ENCODE peak calls at places on chromosome 20, in nine cellular contexts. J is Panc1, X is AG04450, L is hepatocyte, H is left lung, K is transverse colon, N is A673, C is A549, A is IMR-90. W is an unnamed sample. For H3K9me3, the result is how much of the 10 kb centered on the place peaks cover.

GRCh38 chr20:45407783-45408645 is at the start of gene DBNDD2:
- DNase-seq in J (no peak), X (no peak), L (no peak), H (no peak), K (no peak), N (no peak), C (no peak), A (no peak), W (no peak)

GRCh38 chr20:33124261-33124660 is 43.7 kb upstream of the BPIFA2 start:
- DNase-seq in J (no peak), X (no peak), L (no peak), H (no peak), K (no peak), N (no peak), C (no peak), A (no peak), W (no peak)

GRCh38 chr20:4041748-4042411 is 26.5 kb upstream of the RNF24 start:
- DNase-seq in J (no peak), X (no peak), L (peak), H (peak), K (peak), N (no peak), C (peak), A (peak), W (peak)

GRCh38 chr20:59015812-59016711 is 3.2 kb upstream of the TUBB1 start:
- DNase-seq in J (no peak), X (no peak), L (no peak), H (no peak), K (no peak), N (no peak), C (no peak), A (no peak), W (no peak)

GRCh38 chr20:9930142-9930541 is 91.3 kb upstream of the PAK5 start:
- DNase-seq in J (no peak), X (no peak), L (no peak), H (no peak), K (no peak), N (no peak), C (no peak), A (no peak), W (no peak)

GRCh38 chr20:4322499-4322898 is 307.1 kb upstream of the RNF24 start:
- DNase-seq in J (no peak), X (no peak), L (no peak), H (no peak), K (no peak), N (no peak), C (no peak), A (no peak), W (no peak)

GRCh38 chr20:53914861-53915458 is 155.4 kb downstream of the BCAS1 start:
- DNase-seq in J (no peak), X (no peak), L (no peak), H (no peak), K (no peak), N (peak), C (no peak), A (no peak), W (no peak)

GRCh38 chr20:62367136-62367482 is at the start of gene LAMA5:
- DNase-seq in J (no peak), X (no peak), L (peak), H (peak), K (peak), N (no peak), C (no peak), A (no peak), W (no peak)

GRCh38 chr20:46070215-46070910 is 19.4 kb downstream of the NCOA5 start:
- DNase-seq in J (no peak), X (peak), L (no peak), H (no peak), K (no peak), N (no peak), C (no peak), A (peak), W (no peak)

GRCh38 chr20:4038047-4038459 is 22.7 kb upstream of the RNF24 start:
- DNase-seq in J (no peak), X (no peak), L (peak), H (peak), K (peak), N (peak), C (no peak), A (peak), W (no peak)

GRCh38 chr20:52859156-52859887 is 112.8 kb upstream of the TSHZ2 start:
- DNase-seq in J (no peak), X (no peak), L (no peak), H (no peak), K (no peak), N (no peak), C (no peak), A (no peak), W (peak)

GRCh38 chr20:1721687-1722512 is 64.3 kb upstream of the SIRPG start:
- DNase-seq in J (no peak), X (no peak), L (no peak), H (no peak), K (peak), N (no peak), C (no peak), A (no peak), W (no peak)

GRCh38 chr20:48626226-48626937 is 201.4 kb downstream of the PREX1 start:
- DNase-seq in J (no peak), X (no peak), L (no peak), H (peak), K (no peak), N (no peak), C (no peak), A (peak), W (no peak)

GRCh38 chr20:45972500-45973183 is 639 bp upstream of the ZNF335 start:
- DNase-seq in J (no peak), X (no peak), L (no peak), H (peak), K (peak), N (no peak), C (no peak), A (no peak), W (no peak)

GRCh38 chr20:15700147-15700765 is 873.0 kb downstream of the KIF16B start:
- DNase-seq in J (no peak), X (no peak), L (no peak), H (no peak), K (no peak), N (no peak), C (no peak), A (no peak), W (no peak)

GRCh38 chr20:59019217-59019616 is at the start of gene TUBB1:
- DNase-seq in J (no peak), X (no peak), L (no peak), H (no peak), K (no peak), N (no peak), C (no peak), A (no peak), W (no peak)

GRCh38 chr20:42444799-42445198 is 744.9 kb downstream of the PTPRT start:
- DNase-seq in J (no peak), X (no peak), L (no peak), H (no peak), K (no peak), N (no peak), C (no peak), A (no peak), W (no peak)

GRCh38 chr20:62935968-62936585 is 1.9 kb upstream of the GID8 start:
- DNase-seq in J (no peak), X (no peak), L (no peak), H (no peak), K (no peak), N (no peak), C (no peak), A (no peak), W (no peak)

GRCh38 chr20:46243707-46244628 is 64.3 kb downstream of the CDH22 start:
- DNase-seq in J (no peak), X (no peak), L (no peak), H (no peak), K (no peak), N (peak), C (no peak), A (peak), W (no peak)

GRCh38 chr20:44746367-44747165 is 901 bp downstream of the KCNK15 start:
- DNase-seq in J (no peak), X (no peak), L (no peak), H (no peak), K (no peak), N (peak), C (no peak), A (no peak), W (no peak)

GRCh38 chr20:53702617-53703016 is 109.0 kb upstream of the ZNF217 start:
- DNase-seq in J (no peak), X (no peak), L (no peak), H (no peak), K (no peak), N (no peak), C (no peak), A (no peak), W (no peak)

DNA sequence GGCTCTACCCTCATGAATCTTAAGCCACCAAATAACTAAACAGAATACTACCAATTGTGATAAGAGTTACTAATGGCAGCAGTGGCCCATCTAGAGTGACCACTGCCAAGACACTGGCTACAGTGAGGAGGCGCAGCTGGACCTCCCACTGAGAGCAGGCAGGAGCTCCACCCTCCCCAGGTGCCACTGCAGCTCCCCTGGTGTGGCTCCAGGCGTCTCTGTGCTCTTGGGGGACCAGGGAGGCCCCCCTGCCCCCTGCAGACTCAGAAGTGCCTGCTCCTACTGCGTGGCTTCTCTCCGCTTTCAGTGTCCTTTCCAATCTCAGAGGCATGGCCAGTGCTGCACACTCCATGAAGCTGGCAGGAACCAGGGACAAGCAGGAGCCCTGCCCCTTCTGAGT is 23.4 kb downstream of the MC3R start:
- DNase-seq in J (no peak), X (no peak), L (no peak), H (no peak), K (no peak), N (no peak), C (no peak), A (no peak), W (no peak)
- H3K9me3 ChIP-seq in J (under half), X (under half), L (under half), H (under half), K (under half), N (under half), C (under half), A (under half), W (under half)

DNA sequence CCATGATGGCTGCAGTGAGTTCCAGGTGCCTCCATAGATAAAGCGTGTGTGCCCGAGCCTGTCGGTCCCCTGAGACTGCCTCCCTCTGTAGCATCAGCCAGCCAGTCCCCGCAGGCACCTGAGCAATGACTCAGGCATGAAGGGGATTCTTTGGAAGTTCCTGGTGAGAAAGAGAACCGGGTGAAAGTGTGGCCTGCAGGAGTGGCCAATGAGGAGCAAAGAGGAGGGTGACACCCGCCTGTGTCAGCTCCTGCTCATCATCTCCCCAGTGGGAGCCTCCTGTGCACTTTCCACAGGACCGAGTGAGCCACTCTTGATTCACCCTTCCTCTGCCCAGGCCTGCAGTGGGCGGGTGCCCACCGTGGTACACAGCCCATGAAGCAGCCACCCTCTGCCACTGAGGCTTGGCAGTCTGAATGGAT is 71.2 kb upstream of the PTPN1 start:
- DNase-seq in J (peak), X (no peak), L (peak), H (no peak), K (no peak), N (no peak), C (peak), A (peak), W (no peak)
- H3K27ac ChIP-seq in J (peak), X (peak), L (peak), H (no peak), K (peak), N (no peak), C (peak), A (peak), W (peak)

DNA sequence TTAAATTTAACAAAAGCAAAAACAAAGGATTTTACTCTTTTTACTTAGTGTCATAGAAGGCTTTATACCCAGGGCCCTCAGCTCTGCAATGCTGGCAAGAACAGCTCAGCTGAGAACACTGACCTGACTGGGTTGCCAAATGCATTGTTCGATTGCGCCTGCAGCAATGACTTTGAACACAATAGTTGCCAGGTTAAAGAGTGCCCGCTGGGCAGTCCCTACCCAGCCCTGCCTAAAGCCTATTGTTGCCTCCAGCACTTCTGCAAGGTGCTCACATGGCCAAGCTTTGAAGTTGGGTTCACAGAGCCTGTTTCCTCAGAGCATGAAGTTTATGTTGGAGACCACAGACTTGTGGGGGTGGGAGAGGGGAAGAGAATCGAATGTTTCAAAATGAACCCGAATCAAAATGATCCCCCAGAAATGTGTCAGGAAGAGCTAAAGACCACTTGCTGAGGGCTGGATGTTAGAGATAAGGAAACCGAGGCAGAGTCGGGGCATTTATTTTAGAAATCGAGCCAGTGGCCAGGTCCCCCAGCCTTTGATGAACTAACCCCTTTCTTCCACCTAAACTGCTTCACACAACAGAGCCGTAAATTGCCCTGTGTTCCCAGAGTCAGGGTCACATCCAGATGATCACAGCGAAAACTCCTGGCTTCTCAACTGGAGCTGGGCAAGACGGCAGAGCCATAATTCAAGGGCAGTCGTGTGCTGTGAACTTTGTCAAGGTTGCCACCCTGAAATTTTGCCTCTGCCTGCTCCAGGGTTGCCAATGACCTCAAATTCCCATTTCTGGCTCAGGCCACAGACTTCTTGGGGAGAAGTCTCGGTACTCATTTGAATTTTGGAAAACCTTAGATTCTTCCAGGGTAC is 55.0 kb downstream of the FOXA2 start:
- DNase-seq in J (no peak), X (no peak), L (no peak), H (no peak), K (no peak), N (no peak), C (no peak), A (no peak), W (no peak)
- TF ChIP-seq CTCF in J (no peak), X (no peak), L (no peak), H (no peak), K (no peak), N (no peak), C (no peak), A (no peak), W (no peak)

DNA sequence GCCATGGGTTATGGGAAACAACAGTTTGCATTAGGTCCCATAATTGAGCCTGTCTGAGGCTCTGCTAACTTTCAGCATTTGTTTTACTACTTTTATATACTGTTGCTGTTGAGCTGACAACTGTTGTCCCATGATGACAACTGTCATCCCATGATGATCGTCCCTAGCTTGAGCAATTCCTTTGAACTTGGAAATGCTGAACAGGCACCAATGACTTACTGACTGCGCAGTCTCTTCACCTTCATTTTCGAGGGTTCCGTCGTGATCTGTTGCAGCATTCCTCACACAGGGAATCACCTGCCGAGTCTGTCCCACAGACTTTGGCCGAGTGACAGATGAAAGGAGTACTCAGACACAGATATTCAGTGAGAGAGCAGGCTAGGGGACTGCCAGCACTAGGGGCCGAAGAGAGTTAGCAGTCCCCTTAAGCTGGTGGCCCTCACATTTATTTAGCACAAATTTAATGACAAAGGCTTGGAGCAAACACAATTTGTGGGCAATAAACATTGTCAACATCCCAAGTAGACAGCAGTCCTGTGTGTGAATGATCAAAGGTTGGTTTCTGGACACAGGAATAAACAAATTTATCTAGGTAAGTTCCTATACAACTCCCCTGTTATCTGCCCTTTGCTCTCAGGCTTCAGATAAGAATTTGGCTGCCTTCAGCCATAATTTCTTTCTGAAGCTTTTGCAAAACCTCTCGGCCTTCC is 10.0 kb upstream of the TBC1D20 start:
- DNase-seq in J (no peak), X (no peak), L (no peak), H (no peak), K (no peak), N (no peak), C (no peak), A (no peak), W (no peak)
- H3K9me3 ChIP-seq in J (under half), X (under half), L (under half), H (under half), K (under half), N (under half), C (under half), A (under half), W (under half)

GRCh38 chr20:50695144-50695872 is 4.0 kb upstream of the RIPOR3 start:
- DNase-seq in J (no peak), X (no peak), L (no peak), H (no peak), K (no peak), N (no peak), C (no peak), A (no peak), W (peak)
- H3K27ac ChIP-seq in J (peak), X (peak), L (no peak), H (no peak), K (no peak), N (no peak), C (no peak), A (peak), W (peak)

GRCh38 chr20:38787870-38788269 is 17.6 kb upstream of the PPP1R16B start:
- DNase-seq in J (no peak), X (no peak), L (no peak), H (no peak), K (no peak), N (no peak), C (no peak), A (no peak), W (no peak)

GRCh38 chr20:38791291-38791690 is 14.2 kb upstream of the PPP1R16B start:
- DNase-seq in J (no peak), X (no peak), L (no peak), H (no peak), K (no peak), N (no peak), C (no peak), A (no peak), W (no peak)

GRCh38 chr20:38789503-38790209 is 15.8 kb upstream of the PPP1R16B start:
- DNase-seq in J (no peak), X (no peak), L (no peak), H (no peak), K (no peak), N (no peak), C (no peak), A (peak), W (no peak)

GRCh38 chr20:38791940-38792339 is 13.6 kb upstream of the PPP1R16B start:
- DNase-seq in J (no peak), X (no peak), L (no peak), H (no peak), K (no peak), N (no peak), C (no peak), A (no peak), W (no peak)

GRCh38 chr20:38790210-38791053 is 15.1 kb upstream of the PPP1R16B start:
- DNase-seq in J (no peak), X (no peak), L (peak), H (no peak), K (no peak), N (peak), C (peak), A (peak), W (no peak)
- TF ChIP-seq CTCF in J (no peak), X (peak), L (peak), H (peak), K (peak), N (peak), C (peak), A (peak), W (peak)

W was measured in uterus.